ENCODE peak calls at places on chromosome 2, in seven cellular contexts. Q is NCI-H1436 treated with DMSO at 0.1 percent for 48 hours; P is tibial nerve; Y is amniotic epithelial cell; O is D341Med; E is EL; L is effector memory CD8-positive, alpha-beta T cell. T is an unnamed sample.

GRCh38 chr2:152874955-152875354 is 156.5 kb downstream of the ARL6IP6 start:
- DNase-seq in E (peak), Y (peak), L (no peak), O (no peak), P (no peak), Q (no peak), T (no peak)

GRCh38 chr2:25078171-25079049 is 36.5 kb downstream of the EFR3B start:
- DNase-seq in P (no peak), Y (peak), O (no peak), E (peak), L (no peak), Q (no peak), T (peak)

GRCh38 chr2:226903179-226903578 is 67.3 kb downstream of the RHBDD1 start:
- DNase-seq in P (no peak), Q (no peak), E (peak), L (no peak), Y (peak), O (no peak), T (no peak)

GRCh38 chr2:223596208-223596607 is 6.0 kb downstream of the SCG2 start:
- DNase-seq in P (no peak), Q (no peak), O (no peak), Y (no peak), L (no peak), E (no peak), T (no peak)

GRCh38 chr2:198913394-198914152 is 544.2 kb downstream of the SATB2 start:
- DNase-seq in Q (no peak), E (peak), Y (no peak), O (no peak), P (no peak), L (no peak), T (no peak)

GRCh38 chr2:165762723-165763122 is 31.3 kb downstream of the GALNT3 start:
- DNase-seq in P (no peak), E (no peak), L (no peak), Q (no peak), O (no peak), Y (no peak), T (no peak)

GRCh38 chr2:9285385-9285784 is 78.8 kb downstream of the ASAP2 start:
- DNase-seq in E (no peak), L (no peak), Q (no peak), P (no peak), Y (peak), O (no peak), T (no peak)

GRCh38 chr2:153068915-153069314 is 350.5 kb downstream of the ARL6IP6 start:
- DNase-seq in Y (no peak), Q (no peak), P (no peak), L (no peak), E (no peak), O (no peak), T (no peak)

GRCh38 chr2:38146302-38146916 is 70.5 kb upstream of the CYP1B1 start:
- DNase-seq in L (no peak), Y (peak), O (no peak), E (peak), Q (no peak), P (no peak), T (no peak)

GRCh38 chr2:32680937-32681336 is 53.1 kb downstream of the TTC27 start:
- DNase-seq in O (no peak), Y (no peak), E (no peak), Q (no peak), P (no peak), L (no peak), T (no peak)

GRCh38 chr2:193738892-193739291 is 1544.2 kb upstream of the TMEFF2 start:
- DNase-seq in O (no peak), Q (no peak), P (no peak), L (no peak), Y (no peak), E (no peak), T (no peak)